ENCODE peak calls at places on chromosomes 3 and 15, in ten cellular contexts. One of them, this sample, is unnamed.

GRCh38 chr3:101873619-101874018 is 24.3 kb downstream of the NFKBIZ start:
- DNase-seq in CD8-positive, alpha-beta T cell: no peak
- DNase-seq in gastrocnemius medialis: no peak
- DNase-seq in tibial artery: no peak
- DNase-seq in caudate nucleus: no peak
- DNase-seq in HL-60: no peak
- DNase-seq in right atrium auricular region: no peak
- DNase-seq in HCT116: no peak
- DNase-seq in neural progenitor cell: no peak
- DNase-seq in fibroblast of lung: peak
- DNase-seq in this sample: no peak

GRCh38 chr3:189383630-189384029 is 211.9 kb downstream of the TPRG1 start:
- DNase-seq in CD8-positive, alpha-beta T cell: no peak
- DNase-seq in HCT116: no peak
- DNase-seq in right atrium auricular region: no peak
- DNase-seq in fibroblast of lung: no peak
- DNase-seq in gastrocnemius medialis: no peak
- DNase-seq in HL-60: no peak
- DNase-seq in tibial artery: no peak
- DNase-seq in neural progenitor cell: no peak
- DNase-seq in caudate nucleus: no peak
- DNase-seq in this sample: no peak

GRCh38 chr3:56799251-56799882 is 2.4 kb downstream of the ARHGEF3 start:
- DNase-seq in tibial artery: no peak
- DNase-seq in HL-60: no peak
- DNase-seq in fibroblast of lung: peak
- DNase-seq in CD8-positive, alpha-beta T cell: peak
- DNase-seq in right atrium auricular region: no peak
- DNase-seq in gastrocnemius medialis: peak
- DNase-seq in HCT116: peak
- DNase-seq in neural progenitor cell: peak
- DNase-seq in caudate nucleus: no peak
- DNase-seq in this sample: no peak

GRCh38 chr15:37550360-37551024 is 383.9 kb upstream of the TMCO5A start:
- DNase-seq in HCT116: no peak
- DNase-seq in fibroblast of lung: no peak
- DNase-seq in HL-60: no peak
- DNase-seq in caudate nucleus: no peak
- DNase-seq in gastrocnemius medialis: no peak
- DNase-seq in tibial artery: no peak
- DNase-seq in right atrium auricular region: no peak
- DNase-seq in CD8-positive, alpha-beta T cell: no peak
- DNase-seq in neural progenitor cell: peak
- DNase-seq in this sample: no peak

GRCh38 chr3:186339180-186339912 is 22.7 kb downstream of the DGKG start:
- DNase-seq in gastrocnemius medialis: no peak
- DNase-seq in CD8-positive, alpha-beta T cell: no peak
- DNase-seq in HL-60: no peak
- DNase-seq in caudate nucleus: no peak
- DNase-seq in fibroblast of lung: no peak
- DNase-seq in neural progenitor cell: no peak
- DNase-seq in tibial artery: no peak
- DNase-seq in HCT116: no peak
- DNase-seq in right atrium auricular region: no peak
- DNase-seq in this sample: no peak

GRCh38 chr15:40859206-40859851 is 14.7 kb downstream of the RHOV start:
- DNase-seq in CD8-positive, alpha-beta T cell: peak
- DNase-seq in tibial artery: peak
- DNase-seq in HL-60: peak
- DNase-seq in neural progenitor cell: peak
- DNase-seq in right atrium auricular region: no peak
- DNase-seq in HCT116: peak
- DNase-seq in caudate nucleus: peak
- DNase-seq in fibroblast of lung: peak
- DNase-seq in gastrocnemius medialis: peak
- DNase-seq in this sample: peak

GRCh38 chr3:124351430-124352142 is 359.7 kb upstream of the ROPN1 start:
- DNase-seq in tibial artery: no peak
- DNase-seq in caudate nucleus: no peak
- DNase-seq in gastrocnemius medialis: no peak
- DNase-seq in fibroblast of lung: peak
- DNase-seq in HCT116: peak
- DNase-seq in right atrium auricular region: no peak
- DNase-seq in HL-60: no peak
- DNase-seq in CD8-positive, alpha-beta T cell: no peak
- DNase-seq in neural progenitor cell: peak
- DNase-seq in this sample: no peak

GRCh38 chr3:48797626-48798025 is 50.0 kb downstream of the PRKAR2A start:
- DNase-seq in fibroblast of lung: no peak
- DNase-seq in tibial artery: no peak
- DNase-seq in neural progenitor cell: no peak
- DNase-seq in HL-60: no peak
- DNase-seq in right atrium auricular region: no peak
- DNase-seq in CD8-positive, alpha-beta T cell: no peak
- DNase-seq in HCT116: no peak
- DNase-seq in caudate nucleus: no peak
- DNase-seq in gastrocnemius medialis: no peak
- DNase-seq in this sample: no peak

GRCh38 chr3:18098960-18099587 is 326.1 kb downstream of the SATB1 start:
- DNase-seq in tibial artery: no peak
- DNase-seq in CD8-positive, alpha-beta T cell: no peak
- DNase-seq in gastrocnemius medialis: no peak
- DNase-seq in right atrium auricular region: no peak
- DNase-seq in HCT116: peak
- DNase-seq in HL-60: no peak
- DNase-seq in fibroblast of lung: peak
- DNase-seq in neural progenitor cell: no peak
- DNase-seq in caudate nucleus: no peak
- DNase-seq in this sample: no peak

GRCh38 chr3:129228891-129229585 is 20.4 kb upstream of the COPG1 start:
- DNase-seq in gastrocnemius medialis: no peak
- DNase-seq in right atrium auricular region: no peak
- DNase-seq in fibroblast of lung: peak
- DNase-seq in CD8-positive, alpha-beta T cell: no peak
- DNase-seq in tibial artery: no peak
- DNase-seq in HL-60: peak
- DNase-seq in neural progenitor cell: no peak
- DNase-seq in caudate nucleus: no peak
- DNase-seq in HCT116: no peak
- DNase-seq in this sample: no peak

GRCh38 chr15:38217788-38218609 is 34.6 kb upstream of the SPRED1 start:
- DNase-seq in tibial artery: no peak
- DNase-seq in right atrium auricular region: no peak
- DNase-seq in HCT116: no peak
- DNase-seq in CD8-positive, alpha-beta T cell: no peak
- DNase-seq in HL-60: no peak
- DNase-seq in fibroblast of lung: peak
- DNase-seq in gastrocnemius medialis: no peak
- DNase-seq in neural progenitor cell: no peak
- DNase-seq in caudate nucleus: no peak
- DNase-seq in this sample: no peak

GRCh38 chr15:62631325-62631724 is 411.2 kb upstream of the TPM1 start:
- DNase-seq in tibial artery: no peak
- DNase-seq in HCT116: no peak
- DNase-seq in CD8-positive, alpha-beta T cell: no peak
- DNase-seq in right atrium auricular region: no peak
- DNase-seq in HL-60: no peak
- DNase-seq in neural progenitor cell: no peak
- DNase-seq in gastrocnemius medialis: no peak
- DNase-seq in fibroblast of lung: no peak
- DNase-seq in caudate nucleus: no peak
- DNase-seq in this sample: no peak

GRCh38 chr15:62622775-62623174 is 419.8 kb upstream of the TPM1 start:
- DNase-seq in gastrocnemius medialis: no peak
- DNase-seq in caudate nucleus: no peak
- DNase-seq in neural progenitor cell: no peak
- DNase-seq in tibial artery: no peak
- DNase-seq in right atrium auricular region: no peak
- DNase-seq in fibroblast of lung: no peak
- DNase-seq in HCT116: no peak
- DNase-seq in CD8-positive, alpha-beta T cell: no peak
- DNase-seq in HL-60: no peak
- DNase-seq in this sample: no peak

GRCh38 chr15:62624541-62625399 is 417.8 kb upstream of the TPM1 start:
- DNase-seq in neural progenitor cell: peak
- DNase-seq in CD8-positive, alpha-beta T cell: no peak
- DNase-seq in right atrium auricular region: peak
- DNase-seq in gastrocnemius medialis: peak
- DNase-seq in caudate nucleus: no peak
- DNase-seq in fibroblast of lung: peak
- DNase-seq in HL-60: no peak
- DNase-seq in tibial artery: no peak
- DNase-seq in HCT116: no peak
- DNase-seq in this sample: peak

GRCh38 chr15:62625421-62626033 is 417.0 kb upstream of the TPM1 start:
- DNase-seq in right atrium auricular region: no peak
- DNase-seq in caudate nucleus: no peak
- DNase-seq in tibial artery: no peak
- DNase-seq in neural progenitor cell: no peak
- DNase-seq in fibroblast of lung: peak
- DNase-seq in CD8-positive, alpha-beta T cell: no peak
- DNase-seq in HL-60: no peak
- DNase-seq in gastrocnemius medialis: no peak
- DNase-seq in HCT116: no peak
- DNase-seq in this sample: peak

DNA sequence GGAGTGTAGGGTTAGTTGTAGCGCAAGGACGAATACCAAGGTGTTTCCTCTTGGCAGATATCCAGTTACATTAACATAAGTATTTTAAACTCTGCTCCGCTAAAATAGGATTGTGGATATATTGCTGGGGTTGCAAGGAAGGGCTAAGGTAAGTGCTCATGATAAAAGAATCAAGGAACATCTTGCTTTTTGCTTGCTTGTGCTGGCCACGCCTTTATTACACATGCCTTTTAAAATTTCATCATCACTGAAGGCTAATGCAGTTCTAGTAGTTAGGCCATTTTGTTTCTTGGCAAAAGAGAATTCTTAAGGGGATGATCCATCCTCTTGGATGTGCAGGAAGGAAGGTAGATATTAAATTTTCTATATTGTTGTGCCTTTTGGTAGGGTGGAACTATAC is 415.6 kb upstream of the TPM1 start:
- DNase-seq in HL-60: no peak
- DNase-seq in tibial artery: no peak
- DNase-seq in CD8-positive, alpha-beta T cell: no peak
- DNase-seq in right atrium auricular region: no peak
- DNase-seq in caudate nucleus: no peak
- DNase-seq in fibroblast of lung: peak
- DNase-seq in gastrocnemius medialis: no peak
- DNase-seq in neural progenitor cell: no peak
- DNase-seq in HCT116: no peak
- DNase-seq in this sample: no peak
- H3K27ac ChIP-seq in HL-60: no peak
- H3K27ac ChIP-seq in tibial artery: no peak
- H3K27ac ChIP-seq in CD8-positive, alpha-beta T cell: no peak
- H3K27ac ChIP-seq in right atrium auricular region: no peak
- H3K27ac ChIP-seq in caudate nucleus: no peak
- H3K27ac ChIP-seq in fibroblast of lung: no peak
- H3K27ac ChIP-seq in gastrocnemius medialis: no peak
- H3K27ac ChIP-seq in neural progenitor cell: no peak
- H3K27ac ChIP-seq in HCT116: no peak
- H3K27ac ChIP-seq in this sample: no peak

GRCh38 chr3:169939751-169940150 is 26.9 kb upstream of the SEC62 start:
- DNase-seq in HCT116: no peak
- DNase-seq in CD8-positive, alpha-beta T cell: no peak
- DNase-seq in gastrocnemius medialis: no peak
- DNase-seq in neural progenitor cell: no peak
- DNase-seq in tibial artery: no peak
- DNase-seq in right atrium auricular region: no peak
- DNase-seq in HL-60: no peak
- DNase-seq in caudate nucleus: no peak
- DNase-seq in fibroblast of lung: no peak
- DNase-seq in this sample: no peak
- H3K27ac ChIP-seq in HCT116: no peak
- H3K27ac ChIP-seq in CD8-positive, alpha-beta T cell: no peak
- H3K27ac ChIP-seq in gastrocnemius medialis: no peak
- H3K27ac ChIP-seq in neural progenitor cell: no peak
- H3K27ac ChIP-seq in tibial artery: no peak
- H3K27ac ChIP-seq in right atrium auricular region: no peak
- H3K27ac ChIP-seq in HL-60: no peak
- H3K27ac ChIP-seq in caudate nucleus: no peak
- H3K27ac ChIP-seq in fibroblast of lung: no peak
- H3K27ac ChIP-seq in this sample: no peak

GRCh38 chr15:78396976-78397375 is 41.0 kb upstream of the IREB2 start:
- DNase-seq in CD8-positive, alpha-beta T cell: no peak
- DNase-seq in caudate nucleus: no peak
- DNase-seq in HCT116: no peak
- DNase-seq in gastrocnemius medialis: peak
- DNase-seq in HL-60: no peak
- DNase-seq in fibroblast of lung: peak
- DNase-seq in tibial artery: no peak
- DNase-seq in right atrium auricular region: no peak
- DNase-seq in neural progenitor cell: no peak
- DNase-seq in this sample: no peak
- H3K27ac ChIP-seq in CD8-positive, alpha-beta T cell: no peak
- H3K27ac ChIP-seq in caudate nucleus: no peak
- H3K27ac ChIP-seq in HCT116: no peak
- H3K27ac ChIP-seq in gastrocnemius medialis: no peak
- H3K27ac ChIP-seq in HL-60: no peak
- H3K27ac ChIP-seq in fibroblast of lung: no peak
- H3K27ac ChIP-seq in tibial artery: no peak
- H3K27ac ChIP-seq in right atrium auricular region: no peak
- H3K27ac ChIP-seq in neural progenitor cell: no peak
- H3K27ac ChIP-seq in this sample: no peak

GRCh38 chr15:101453123-101454120 is 36.1 kb downstream of the PCSK6 start:
- DNase-seq in HCT116: no peak
- DNase-seq in right atrium auricular region: no peak
- DNase-seq in HL-60: no peak
- DNase-seq in fibroblast of lung: no peak
- DNase-seq in tibial artery: no peak
- DNase-seq in gastrocnemius medialis: no peak
- DNase-seq in CD8-positive, alpha-beta T cell: no peak
- DNase-seq in caudate nucleus: no peak
- DNase-seq in neural progenitor cell: peak
- DNase-seq in this sample: no peak

GRCh38 chr15:101454365-101454764 is 35.1 kb downstream of the PCSK6 start:
- DNase-seq in HCT116: no peak
- DNase-seq in neural progenitor cell: no peak
- DNase-seq in right atrium auricular region: no peak
- DNase-seq in gastrocnemius medialis: no peak
- DNase-seq in caudate nucleus: no peak
- DNase-seq in CD8-positive, alpha-beta T cell: no peak
- DNase-seq in fibroblast of lung: no peak
- DNase-seq in tibial artery: no peak
- DNase-seq in HL-60: no peak
- DNase-seq in this sample: no peak

GRCh38 chr15:101452572-101452971 is 36.9 kb downstream of the PCSK6 start:
- DNase-seq in right atrium auricular region: no peak
- DNase-seq in HCT116: no peak
- DNase-seq in neural progenitor cell: no peak
- DNase-seq in fibroblast of lung: no peak
- DNase-seq in caudate nucleus: no peak
- DNase-seq in tibial artery: no peak
- DNase-seq in gastrocnemius medialis: no peak
- DNase-seq in CD8-positive, alpha-beta T cell: no peak
- DNase-seq in HL-60: no peak
- DNase-seq in this sample: no peak

GRCh38 chr15:101456079-101456791 is 33.3 kb downstream of the PCSK6 start:
- DNase-seq in neural progenitor cell: no peak
- DNase-seq in gastrocnemius medialis: no peak
- DNase-seq in tibial artery: no peak
- DNase-seq in caudate nucleus: no peak
- DNase-seq in HCT116: no peak
- DNase-seq in CD8-positive, alpha-beta T cell: no peak
- DNase-seq in HL-60: no peak
- DNase-seq in fibroblast of lung: no peak
- DNase-seq in right atrium auricular region: no peak
- DNase-seq in this sample: no peak

GRCh38 chr15:101455291-101455916 is 34.1 kb downstream of the PCSK6 start:
- DNase-seq in HL-60: peak
- DNase-seq in CD8-positive, alpha-beta T cell: no peak
- DNase-seq in gastrocnemius medialis: peak
- DNase-seq in HCT116: no peak
- DNase-seq in caudate nucleus: peak
- DNase-seq in neural progenitor cell: no peak
- DNase-seq in tibial artery: no peak
- DNase-seq in fibroblast of lung: no peak
- DNase-seq in right atrium auricular region: no peak
- DNase-seq in this sample: no peak
- H3K27ac ChIP-seq in HL-60: peak
- H3K27ac ChIP-seq in CD8-positive, alpha-beta T cell: no peak
- H3K27ac ChIP-seq in gastrocnemius medialis: peak
- H3K27ac ChIP-seq in HCT116: no peak
- H3K27ac ChIP-seq in caudate nucleus: peak
- H3K27ac ChIP-seq in neural progenitor cell: no peak
- H3K27ac ChIP-seq in tibial artery: no peak
- H3K27ac ChIP-seq in fibroblast of lung: no peak
- H3K27ac ChIP-seq in right atrium auricular region: peak
- H3K27ac ChIP-seq in this sample: no peak